ENCODE peak calls at places on chromosomes 3 and 15, in six cellular contexts. D is upper lobe of right lung; T is AG04450; U is CD8-positive, alpha-beta T cell; J is IMR-90; N is ascending aorta. S is an unnamed sample.

GRCh38 chr15:95793226-95793625 is 537.3 kb upstream of the NR2F2 start:
- DNase-seq in N (no peak), U (no peak), T (no peak), D (no peak), J (no peak), S (no peak)

GRCh38 chr3:50423543-50423942 is 64.2 kb upstream of the TMEM115 start:
- DNase-seq in U (no peak), T (no peak), J (no peak), D (peak), N (no peak), S (no peak)

GRCh38 chr15:97168704-97169475 is 791.6 kb upstream of the ARRDC4 start:
- DNase-seq in J (no peak), T (no peak), U (no peak), D (no peak), N (no peak), S (no peak)

GRCh38 chr3:66923991-66924390 is 74.1 kb upstream of the KBTBD8 start:
- DNase-seq in U (no peak), T (no peak), D (no peak), J (no peak), N (no peak), S (no peak)

GRCh38 chr3:197353867-197354180 is 55.4 kb upstream of the DLG1 start:
- DNase-seq in J (peak), U (no peak), N (no peak), T (no peak), D (no peak), S (peak)

GRCh38 chr15:58545307-58546065 is 113.7 kb downstream of the LIPC start:
- DNase-seq in D (peak), U (no peak), J (peak), N (no peak), T (no peak), S (no peak)

GRCh38 chr3:11591401-11592266 is 52.1 kb downstream of the VGLL4 start:
- DNase-seq in N (no peak), U (no peak), J (peak), T (no peak), D (no peak), S (peak)

GRCh38 chr15:100759698-100760356 is 119.8 kb upstream of the ALDH1A3 start:
- DNase-seq in U (no peak), D (no peak), J (peak), T (no peak), N (no peak), S (no peak)

GRCh38 chr3:8952130-8952529 is 11.1 kb downstream of the RAD18 start:
- DNase-seq in U (no peak), N (no peak), D (no peak), J (no peak), T (no peak), S (no peak)

GRCh38 chr3:158718490-158719170 is 13.6 kb downstream of the RARRES1 start:
- DNase-seq in U (no peak), J (peak), D (no peak), T (peak), N (no peak), S (peak)

GRCh38 chr3:11530153-11530721 is 113.5 kb downstream of the VGLL4 start:
- DNase-seq in D (peak), J (peak), T (peak), U (no peak), N (no peak), S (peak)

GRCh38 chr15:62625421-62626033 is 417.0 kb upstream of the TPM1 start:
- DNase-seq in U (no peak), T (peak), D (no peak), N (no peak), J (peak), S (no peak)

GRCh38 chr3:9448643-9449042 is 51.2 kb downstream of the SETD5 start:
- DNase-seq in U (no peak), T (no peak), D (no peak), N (no peak), J (peak), S (no peak)

GRCh38 chr15:29812384-29812694 is 9.9 kb downstream of the TJP1 start:
- DNase-seq in U (no peak), J (peak), T (no peak), N (no peak), D (no peak), S (no peak)

GRCh38 chr3:112013058-112013783 is 14.5 kb downstream of the TAGLN3 start:
- DNase-seq in J (peak), U (peak), T (peak), D (peak), N (no peak), S (peak)

GRCh38 chr15:67863442-67863987 is 23.7 kb upstream of the RNU6-1 start:
- DNase-seq in U (peak), T (peak), N (no peak), J (peak), D (peak), S (no peak)

GRCh38 chr15:62163847-62164499 is 1.1 kb downstream of the C2CD4B start:
- DNase-seq in N (no peak), T (no peak), J (no peak), D (no peak), U (no peak), S (no peak)

GRCh38 chr15:42146551-42147430 is 9.6 kb downstream of the PLA2G4F start:
- DNase-seq in J (no peak), D (peak), T (no peak), N (no peak), U (no peak), S (no peak)

GRCh38 chr3:172557515-172558220 is 34.4 kb upstream of the TNFSF10 start:
- DNase-seq in U (no peak), J (peak), T (no peak), N (no peak), D (no peak), S (no peak)

GRCh38 chr3:128476659-128477058 is 10.0 kb upstream of the DNAJB8 start:
- DNase-seq in D (no peak), N (no peak), T (no peak), J (no peak), U (no peak), S (no peak)

GRCh38 chr3:119279101-119279554 is 15.1 kb upstream of the ARHGAP31 start:
- DNase-seq in J (no peak), D (peak), T (no peak), N (no peak), U (no peak), S (no peak)

GRCh38 chr3:14564741-14565140 is 24.6 kb upstream of the GRIP2 start:
- DNase-seq in D (no peak), J (no peak), U (no peak), N (no peak), T (no peak), S (no peak)

GRCh38 chr3:170745211-170745718 is 124.7 kb downstream of the RPL22L1 start:
- DNase-seq in J (peak), D (no peak), T (no peak), U (no peak), N (no peak), S (peak)

GRCh38 chr3:58288011-58288728 is 17.9 kb upstream of the RPP14 start:
- DNase-seq in J (no peak), D (no peak), T (no peak), N (no peak), U (no peak), S (no peak)

GRCh38 chr3:15206662-15207576 is 873 bp downstream of the CAPN7 start:
- DNase-seq in T (no peak), N (no peak), D (no peak), J (peak), U (no peak), S (peak)

GRCh38 chr15:42932833-42933515 is 12.4 kb upstream of the TTBK2 start:
- DNase-seq in J (no peak), U (no peak), D (no peak), N (no peak), T (no peak), S (no peak)

GRCh38 chr15:76987896-76988860 is 6.7 kb upstream of the PSTPIP1 start:
- DNase-seq in U (no peak), T (no peak), J (no peak), D (peak), N (no peak), S (no peak)

GRCh38 chr3:197354195-197355059 is 56.0 kb upstream of the DLG1 start:
- DNase-seq in D (peak), J (peak), T (peak), N (no peak), U (no peak), S (no peak)

GRCh38 chr3:27353221-27353620 is 16.0 kb downstream of the NEK10 start:
- DNase-seq in U (no peak), J (peak), D (no peak), N (no peak), T (no peak), S (no peak)

GRCh38 chr3:127053979-127054378 is 71.1 kb downstream of the PLXNA1 start:
- DNase-seq in D (peak), T (no peak), N (no peak), U (no peak), J (no peak), S (no peak)

DNA sequence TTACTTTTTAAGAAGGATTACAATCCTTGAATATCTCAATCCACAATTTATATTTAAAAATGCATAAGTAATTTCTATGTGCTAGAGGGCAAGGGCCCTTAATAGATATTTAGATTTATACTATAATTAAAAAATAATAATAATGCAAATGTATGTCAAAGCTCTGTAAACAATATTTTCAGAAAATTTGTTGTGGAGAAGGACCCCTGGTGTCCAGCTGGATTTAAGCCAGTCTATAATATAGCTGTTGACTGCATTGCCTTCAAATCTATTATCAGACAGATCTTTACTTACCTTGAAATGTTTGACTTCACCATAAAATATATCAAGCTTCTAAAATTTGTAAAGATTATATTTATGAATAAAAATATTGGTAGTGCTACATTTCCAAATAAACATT is 65.6 kb downstream of the ZBTB20 start:
- DNase-seq in N (no peak), D (no peak), J (no peak), T (no peak), U (no peak), S (no peak)
- TF ChIP-seq CTCF in N (no peak), D (no peak), J (no peak), T (no peak), U (no peak), S (peak)

DNA sequence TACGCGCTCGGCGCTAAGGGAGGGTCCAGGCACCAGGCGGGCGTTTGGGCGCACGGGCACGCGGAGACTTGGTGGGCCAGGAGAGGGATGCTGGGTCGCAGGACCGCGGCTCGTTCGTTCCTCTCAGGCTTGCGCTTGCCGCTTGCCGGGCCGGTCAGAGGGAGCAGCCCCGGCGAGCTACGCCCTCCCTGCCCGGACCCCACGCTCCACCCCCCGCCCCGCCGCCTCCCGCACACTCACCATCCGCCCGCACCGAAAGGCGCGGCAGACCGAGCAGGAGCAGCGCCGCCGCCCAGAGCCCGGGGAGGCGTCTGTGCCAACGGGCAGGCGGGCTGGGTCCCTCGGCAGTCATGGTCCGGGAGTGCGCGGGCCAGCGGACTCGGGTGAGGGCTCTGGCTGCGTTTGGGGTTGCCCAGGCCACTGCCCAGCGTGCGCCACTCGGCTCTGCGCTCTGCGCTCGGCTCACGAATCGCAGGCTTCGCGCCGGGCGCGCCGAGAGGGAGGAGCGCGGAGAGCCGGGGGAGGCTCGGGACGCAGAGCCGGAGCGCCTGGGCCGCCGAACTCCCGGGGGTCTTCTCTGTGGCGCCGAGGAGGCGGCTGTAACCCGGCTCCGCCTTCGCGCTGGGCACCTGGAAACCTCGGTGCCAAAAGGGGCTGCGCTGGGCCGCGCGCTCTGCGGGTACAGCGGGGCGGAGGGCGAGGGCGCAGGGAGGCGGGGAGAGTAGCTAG is at the start of gene SUSD5:
- DNase-seq in N (no peak), T (no peak), D (peak), J (peak), U (no peak), S (peak)
- H3K4me3 ChIP-seq in N (peak), T (peak), D (peak), J (peak), U (no peak), S (peak)

DNA sequence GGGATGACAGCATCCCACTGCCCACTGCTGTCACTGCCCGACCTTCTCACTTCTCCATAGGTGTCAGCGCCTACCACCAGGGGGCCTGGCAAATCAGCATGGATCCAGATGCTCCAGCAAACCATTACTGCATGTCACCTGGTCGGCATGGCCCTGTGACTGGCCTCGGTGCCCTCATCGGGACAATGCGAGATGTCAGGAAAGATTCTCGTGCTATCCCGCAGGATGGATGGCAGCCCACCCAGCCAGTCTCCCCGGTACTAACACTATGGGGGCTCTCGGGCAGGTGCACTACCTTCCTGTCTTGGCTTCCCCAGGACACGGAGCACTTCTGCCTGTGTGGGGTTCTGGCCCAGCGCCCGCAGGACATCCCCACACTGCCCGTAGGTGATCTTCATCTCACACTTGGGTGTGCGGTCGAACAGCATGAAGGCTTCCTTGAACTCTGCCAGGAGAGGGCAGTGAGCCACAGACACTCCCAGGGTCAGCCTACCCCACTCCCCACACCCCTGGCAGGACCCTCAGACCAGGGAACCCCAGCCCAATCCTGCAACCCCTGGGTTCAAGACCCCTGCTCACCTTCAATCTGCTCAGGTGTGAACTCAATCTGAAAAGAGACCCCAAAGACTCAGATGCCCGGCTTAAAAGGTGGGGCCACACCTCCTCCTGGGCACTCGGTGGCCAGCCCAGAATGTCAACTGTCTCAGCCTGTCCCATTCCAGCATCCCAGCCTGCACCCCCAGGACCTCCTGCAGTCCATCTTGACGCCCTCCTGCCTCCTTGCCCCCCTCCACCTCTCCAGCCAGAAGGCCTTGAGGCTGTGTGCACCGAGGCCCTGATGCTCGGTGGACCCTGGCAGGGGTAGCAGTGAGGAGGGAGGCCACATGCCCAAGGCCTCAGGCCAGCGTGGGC is 2.6 kb downstream of the MYL3 start:
- DNase-seq in T (no peak), U (no peak), D (peak), J (no peak), N (no peak), S (no peak)
- TF ChIP-seq CTCF in T (peak), U (peak), D (peak), J (peak), N (no peak), S (peak)

DNA sequence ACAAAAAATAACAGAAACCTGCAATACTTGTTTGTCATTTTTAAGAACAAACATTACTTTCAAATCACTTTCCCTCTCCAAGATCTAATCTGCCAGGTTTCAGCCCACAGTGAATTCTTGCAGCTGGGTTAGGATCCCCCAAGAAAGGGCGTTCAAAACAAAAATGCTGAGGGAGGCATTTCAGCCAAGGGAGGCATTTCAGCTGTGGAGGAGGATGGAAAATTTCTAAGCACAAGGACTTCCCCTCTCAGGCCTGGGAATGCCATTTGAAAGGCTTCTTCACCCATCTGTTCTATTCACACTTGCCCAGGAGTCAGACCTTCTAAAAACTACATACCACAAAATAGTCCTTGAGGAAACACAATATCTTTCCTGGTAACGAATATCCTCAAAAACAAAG is 69.1 kb downstream of the P3H2 start:
- DNase-seq in J (no peak), T (no peak), U (no peak), N (no peak), D (no peak), S (no peak)
- H3K4me3 ChIP-seq in J (no peak), T (no peak), U (no peak), N (no peak), D (no peak), S (no peak)

DNA sequence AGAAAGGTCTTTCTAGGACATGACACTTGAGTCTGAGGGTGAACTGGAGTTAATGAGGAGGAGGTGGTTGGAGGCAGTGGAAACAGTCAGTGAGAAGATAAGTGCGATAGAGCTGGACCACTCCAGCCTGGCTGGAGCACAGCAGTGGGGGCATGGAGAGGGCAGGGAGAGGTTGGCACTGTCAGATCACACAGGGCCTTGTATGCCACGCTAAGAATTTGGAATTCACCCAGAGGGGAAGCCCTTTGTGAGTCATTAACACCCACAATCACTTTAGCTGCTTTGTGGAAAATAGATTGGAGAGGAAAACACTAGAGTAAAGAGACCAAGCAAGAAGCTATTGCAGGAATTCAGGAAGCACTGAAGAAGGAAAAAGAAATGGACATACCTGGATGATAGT is 83.3 kb downstream of the ZNF621 start:
- DNase-seq in U (no peak), D (no peak), J (no peak), N (no peak), T (no peak), S (peak)
- TF ChIP-seq CTCF in U (no peak), D (no peak), J (no peak), N (no peak), T (no peak), S (no peak)

GRCh38 chr15:35557012-35557411 is 11.0 kb upstream of the DPH6 start:
- DNase-seq in N (no peak), U (no peak), J (no peak), T (no peak), D (no peak), S (no peak)
- H3K4me3 ChIP-seq in N (no peak), U (no peak), J (no peak), T (no peak), D (no peak), S (no peak)

GRCh38 chr3:132285620-132285945 is 31.6 kb upstream of the ACP3 start:
- DNase-seq in T (no peak), J (no peak), D (no peak), N (no peak), U (no peak), S (no peak)

GRCh38 chr3:132284006-132284405 is 33.2 kb upstream of the ACP3 start:
- DNase-seq in N (no peak), J (no peak), T (no peak), D (no peak), U (no peak), S (no peak)

GRCh38 chr3:132286035-132286434 is 31.2 kb upstream of the ACP3 start:
- DNase-seq in N (no peak), T (no peak), U (no peak), D (no peak), J (no peak), S (no peak)

GRCh38 chr3:132283440-132283839 is 33.8 kb upstream of the ACP3 start:
- DNase-seq in T (no peak), U (no peak), D (no peak), N (no peak), J (no peak), S (no peak)

DNA sequence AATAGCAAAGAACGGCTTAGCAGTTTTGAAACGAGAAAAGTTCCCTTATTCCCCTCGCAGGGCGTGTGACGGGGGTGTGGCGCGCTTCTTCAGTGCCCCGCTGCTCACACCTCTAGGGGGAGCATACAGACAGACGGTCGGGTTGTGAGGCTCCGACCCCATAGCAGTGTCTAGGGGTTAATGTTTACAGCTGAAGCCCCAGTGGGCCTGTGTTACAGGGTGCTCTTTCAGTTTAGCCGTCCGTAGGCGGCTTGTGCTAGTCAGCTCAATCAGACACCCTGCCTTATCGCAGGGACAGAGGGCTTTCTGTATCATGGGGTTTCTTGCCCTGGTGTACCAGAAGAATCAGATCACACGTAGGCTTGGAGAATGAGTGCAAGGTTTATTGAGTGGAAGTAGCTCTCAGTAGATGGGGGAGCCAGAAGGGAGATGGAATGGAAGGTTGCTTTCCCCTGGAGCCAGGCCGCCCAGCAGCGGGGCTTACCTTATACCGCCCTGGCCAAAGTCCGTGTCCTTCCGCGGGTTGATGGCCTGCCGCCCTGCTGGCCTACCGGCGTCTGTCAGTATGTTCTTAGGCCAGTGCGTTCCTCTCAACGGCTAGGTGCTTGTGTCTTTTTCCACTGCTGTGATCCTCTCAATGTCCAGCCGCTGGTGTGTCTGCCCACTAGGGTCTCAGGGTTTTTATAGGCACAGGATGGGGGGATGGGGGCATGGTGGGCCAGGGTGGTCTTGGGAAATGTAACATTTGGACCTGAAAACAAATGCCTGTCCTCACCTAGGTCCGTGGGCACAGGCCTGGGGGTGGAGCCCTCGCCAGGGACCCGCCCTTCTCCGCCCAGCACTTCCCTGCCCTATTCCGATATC is 32.2 kb upstream of the ACP3 start:
- DNase-seq in N (no peak), U (no peak), T (no peak), J (no peak), D (peak), S (no peak)
- TF ChIP-seq CTCF in N (no peak), U (no peak), T (no peak), J (no peak), D (no peak), S (no peak)